ENCODE peak calls at places on chromosome 15, in six cellular contexts. S, A, F, O, W and J are unnamed samples.

GRCh38 chr15:53759333-53759975 is at the start of gene WDR72:
- DNase-seq in S (no peak), A (no peak), F (no peak), O (peak), W (no peak), J (no peak)

GRCh38 chr15:100710213-100710612 is 107.8 kb downstream of the ASB7 start:
- DNase-seq in S (no peak), A (no peak), F (no peak), O (no peak), W (no peak), J (no peak)

GRCh38 chr15:63948436-63948835 is 97.8 kb downstream of the DAPK2 start:
- DNase-seq in S (no peak), A (no peak), F (no peak), O (no peak), W (no peak), J (no peak)

GRCh38 chr15:100033140-100033857 is 300.1 kb upstream of the LYSMD4 start:
- DNase-seq in S (no peak), A (no peak), F (peak), O (no peak), W (no peak), J (no peak)

GRCh38 chr15:50275908-50276307 is 10.4 kb upstream of the HDC start:
- DNase-seq in S (no peak), A (no peak), F (no peak), O (no peak), W (no peak), J (no peak)

GRCh38 chr15:39381517-39381916 is 199.4 kb upstream of the THBS1 start:
- DNase-seq in S (peak), A (no peak), F (peak), O (no peak), W (no peak), J (no peak)

GRCh38 chr15:43204016-43204901 is 16.6 kb downstream of the EPB42 start:
- DNase-seq in S (peak), A (no peak), F (peak), O (peak), W (peak), J (no peak)

GRCh38 chr15:39582977-39583585 is 2.2 kb downstream of the THBS1 start:
- DNase-seq in S (no peak), A (no peak), F (peak), O (no peak), W (no peak), J (no peak)

GRCh38 chr15:98976500-98976899 is 31.1 kb downstream of the PGPEP1L start:
- DNase-seq in S (no peak), A (no peak), F (no peak), O (no peak), W (no peak), J (no peak)

GRCh38 chr15:43376017-43376705 is 5.3 kb downstream of the TUBGCP4 start:
- DNase-seq in S (peak), A (no peak), F (peak), O (peak), W (peak), J (no peak)

GRCh38 chr15:40471105-40471777 is 457 bp downstream of the CHST14 start:
- DNase-seq in S (peak), A (no peak), F (no peak), O (no peak), W (peak), J (no peak)

GRCh38 chr15:58361291-58361759 is 70.5 kb upstream of the LIPC start:
- DNase-seq in S (peak), A (no peak), F (peak), O (no peak), W (no peak), J (no peak)